ENCODE peak calls at places on chromosomes 7 and 10, in four cellular contexts. E, I, B and H are unnamed samples.

GRCh38 chr10:58950618-58951017 is 225.8 kb upstream of the PHYHIPL start:
- DNase-seq in E (no peak), I (peak), B (peak), H (no peak)

GRCh38 chr10:1007583-1007982 is 18.1 kb downstream of the IDI2 start:
- DNase-seq in E (no peak), I (no peak), B (no peak), H (no peak)

GRCh38 chr7:13017325-13017853 is 330.0 kb downstream of the ARL4A start:
- DNase-seq in E (no peak), I (peak), B (peak), H (peak)

GRCh38 chr10:115093776-115094361 is 704 bp downstream of the ATRNL1 start:
- DNase-seq in E (peak), I (peak), B (peak), H (no peak)

GRCh38 chr7:44911911-44912310 is 26.6 kb upstream of the PURB start:
- DNase-seq in E (peak), I (no peak), B (no peak), H (no peak)

GRCh38 chr10:75978213-75978612 is 546.8 kb downstream of the LRMDA start:
- DNase-seq in E (no peak), I (peak), B (peak), H (peak)

GRCh38 chr7:13603661-13604060 is 385.8 kb downstream of the ETV1 start:
- DNase-seq in E (no peak), I (peak), B (no peak), H (no peak)

GRCh38 chr7:112635742-112636141 is 154.5 kb downstream of the TMEM168 start:
- DNase-seq in E (no peak), I (no peak), B (no peak), H (no peak)

GRCh38 chr7:43639858-43640491 is 57.1 kb downstream of the STK17A start:
- DNase-seq in E (peak), I (peak), B (peak), H (peak)

GRCh38 chr10:49056356-49056755 is 59.0 kb downstream of the VSTM4 start:
- DNase-seq in E (no peak), I (no peak), B (no peak), H (no peak)

GRCh38 chr7:80593869-80594587 is 44.4 kb upstream of the CD36 start:
- DNase-seq in E (no peak), I (no peak), B (peak), H (peak)

GRCh38 chr7:111903797-111904196 is 302.4 kb downstream of the DOCK4 start:
- DNase-seq in E (no peak), I (peak), B (no peak), H (peak)

GRCh38 chr10:88804083-88804812 is 1.7 kb downstream of the LIPM start:
- DNase-seq in E (no peak), I (no peak), B (no peak), H (no peak)

GRCh38 chr10:59098387-59098786 is 78.1 kb upstream of the PHYHIPL start:
- DNase-seq in E (no peak), I (no peak), B (peak), H (peak)

GRCh38 chr7:106870528-106870927 is 5.4 kb downstream of the PIK3CG start:
- DNase-seq in E (no peak), I (no peak), B (no peak), H (no peak)

GRCh38 chr7:93092757-93093370 is 24.9 kb downstream of the SAMD9 start:
- DNase-seq in E (no peak), I (peak), B (peak), H (peak)

GRCh38 chr10:92822060-92822634 is 26.2 kb upstream of the EXOC6 start:
- DNase-seq in E (no peak), I (peak), B (peak), H (peak)

GRCh38 chr7:129501760-129502707 is at the start of gene SMKR1:
- DNase-seq in E (peak), I (peak), B (peak), H (peak)

GRCh38 chr10:91541481-91541880 is 91.4 kb downstream of the PPP1R3C start:
- DNase-seq in E (no peak), I (no peak), B (peak), H (peak)

GRCh38 chr10:33783078-33783477 is 448.6 kb upstream of the NRP1 start:
- DNase-seq in E (no peak), I (no peak), B (no peak), H (no peak)
- TF ChIP-seq CTCF in E (no peak), I (no peak), B (no peak), H (no peak)

DNA sequence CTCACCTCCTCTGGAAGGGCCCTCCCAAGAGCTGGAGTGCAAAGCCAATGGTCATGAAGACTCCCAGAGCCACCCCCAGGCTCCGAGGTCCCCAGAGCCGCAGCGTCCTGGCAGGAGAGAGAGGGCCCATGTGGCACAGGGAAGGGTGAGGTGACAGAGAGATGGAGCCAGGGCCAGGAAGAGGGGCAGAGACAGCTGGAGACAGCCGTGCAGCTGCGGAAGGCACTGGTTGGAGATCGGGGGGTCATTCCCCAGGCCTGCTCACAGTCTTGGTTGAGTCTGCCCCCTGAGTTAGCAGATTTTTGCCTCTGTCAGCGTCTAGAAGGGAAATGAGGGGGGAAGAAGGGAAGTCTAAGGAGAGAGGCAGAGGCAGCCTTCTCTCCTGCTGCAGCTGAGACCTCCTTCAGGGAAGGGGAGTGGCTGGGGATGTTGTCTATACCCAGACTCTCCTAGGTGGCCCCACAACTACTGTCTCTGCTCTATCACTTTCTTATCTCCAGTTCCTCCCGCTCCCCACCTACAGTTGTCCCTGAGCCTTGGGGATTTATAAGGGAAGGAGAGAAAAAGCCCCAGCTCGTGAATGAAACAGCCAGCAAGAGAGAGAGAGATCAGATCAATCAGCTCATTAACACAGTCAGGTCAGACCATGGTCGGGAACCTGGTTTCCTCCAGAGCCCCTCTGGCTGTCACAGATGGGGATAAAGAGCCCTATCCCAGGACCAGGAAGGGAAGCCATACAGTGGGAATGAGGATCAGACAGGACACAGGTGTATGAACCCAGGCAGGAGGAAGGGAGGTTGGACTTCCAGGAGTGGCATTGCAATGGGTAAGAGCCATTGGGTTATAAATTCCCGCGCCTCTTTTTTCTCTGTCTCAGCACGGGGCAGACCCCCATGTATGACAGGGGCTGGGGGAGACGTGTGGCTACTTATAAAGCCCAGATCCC is 1.2 kb downstream of the GAL3ST4 start:
- DNase-seq in E (peak), I (no peak), B (no peak), H (no peak)
- H3K4me3 ChIP-seq in E (peak), I (peak), B (no peak), H (no peak)

DNA sequence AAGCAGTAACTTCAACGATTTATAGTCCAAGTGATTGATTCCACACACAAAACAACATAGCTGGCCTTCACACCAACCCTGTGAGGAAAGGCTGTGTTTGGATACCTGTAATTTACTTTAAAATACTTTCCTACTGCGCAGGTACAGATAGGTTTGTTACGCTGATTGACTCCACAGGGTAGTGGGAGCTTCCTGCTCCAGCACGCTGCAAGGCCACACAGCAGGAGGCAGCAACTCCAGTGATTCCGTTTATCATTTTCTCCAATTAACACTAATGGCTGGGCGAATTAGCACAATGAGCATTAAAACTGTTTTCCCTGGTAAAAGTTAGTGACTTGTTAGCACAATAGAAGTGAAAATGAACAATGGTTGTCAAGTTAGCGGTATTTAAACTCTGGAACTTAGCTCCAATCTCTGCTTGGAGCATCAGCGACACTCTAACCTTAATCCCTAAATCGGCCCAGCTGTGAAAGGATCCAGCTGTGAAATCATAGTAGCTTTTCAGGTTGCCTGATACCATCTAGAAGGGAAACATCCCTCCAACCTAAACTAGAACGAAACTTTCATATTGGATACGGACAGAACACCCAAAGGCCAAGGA is 945 bp downstream of the DCLRE1C start:
- DNase-seq in E (no peak), I (no peak), B (peak), H (no peak)
- TF ChIP-seq CTCF in E (no peak), I (no peak), B (no peak), H (peak)

GRCh38 chr10:84341538-84341856 is 13.1 kb downstream of the CCSER2 start:
- DNase-seq in E (no peak), I (no peak), B (no peak), H (no peak)
- H3K4me3 ChIP-seq in E (no peak), I (no peak), B (no peak), H (no peak)

DNA sequence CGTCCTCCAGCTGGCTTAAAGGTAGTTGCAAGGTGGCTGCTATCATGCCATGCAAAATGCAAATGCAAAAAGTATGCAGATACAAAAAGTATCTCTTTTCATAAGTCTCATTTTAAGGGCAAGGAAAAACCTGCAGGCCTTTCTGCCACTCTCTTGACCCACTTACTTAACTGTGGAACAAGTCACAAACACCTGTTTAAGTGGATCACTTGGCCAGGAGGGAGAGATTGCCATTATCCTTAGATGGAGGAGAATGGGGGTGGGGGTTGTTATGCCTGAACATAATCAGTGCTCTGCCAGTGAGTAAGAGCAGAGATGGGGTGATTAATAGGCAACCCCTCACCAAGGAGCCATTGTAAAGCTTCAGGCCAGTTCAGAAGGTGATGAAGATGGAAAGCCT is 25.1 kb upstream of the HERPUD2 start:
- DNase-seq in E (no peak), I (no peak), B (no peak), H (no peak)
- TF ChIP-seq CTCF in E (no peak), I (no peak), B (no peak), H (no peak)

DNA sequence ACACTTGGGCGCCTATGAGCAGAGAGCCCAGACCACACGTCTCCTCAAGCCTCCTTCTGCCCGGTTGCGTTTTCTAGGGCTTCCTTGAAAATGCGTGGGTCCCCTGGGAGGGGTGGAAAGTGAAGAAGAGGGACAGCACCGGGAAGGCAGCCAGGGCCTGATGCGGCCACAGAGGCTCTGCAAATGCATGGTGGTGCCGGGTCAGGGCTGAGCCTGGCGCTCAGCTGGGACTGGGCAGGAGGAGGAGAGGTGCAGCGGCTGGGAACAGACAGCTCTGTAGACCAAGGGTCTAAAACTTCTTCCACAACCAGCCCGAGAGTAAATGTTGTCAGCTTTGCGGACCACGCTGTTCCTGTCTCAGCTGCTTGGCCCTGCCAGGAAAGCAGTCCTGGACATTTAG is 1.6 kb downstream of the DPYSL4 start:
- DNase-seq in E (no peak), I (no peak), B (no peak), H (no peak)
- H3K4me3 ChIP-seq in E (no peak), I (no peak), B (no peak), H (no peak)

GRCh38 chr10:6579904-6580278 is at the start of gene PRKCQ:
- DNase-seq in E (no peak), I (no peak), B (peak), H (peak)

GRCh38 chr10:6581750-6582697 is 1.9 kb upstream of the PRKCQ start:
- DNase-seq in E (no peak), I (no peak), B (no peak), H (no peak)

GRCh38 chr10:6578221-6579192 is 1.6 kb downstream of the PRKCQ start:
- DNase-seq in E (no peak), I (no peak), B (no peak), H (no peak)

GRCh38 chr10:6580279-6581029 is 378 bp upstream of the PRKCQ start:
- DNase-seq in E (peak), I (peak), B (peak), H (peak)

DNA sequence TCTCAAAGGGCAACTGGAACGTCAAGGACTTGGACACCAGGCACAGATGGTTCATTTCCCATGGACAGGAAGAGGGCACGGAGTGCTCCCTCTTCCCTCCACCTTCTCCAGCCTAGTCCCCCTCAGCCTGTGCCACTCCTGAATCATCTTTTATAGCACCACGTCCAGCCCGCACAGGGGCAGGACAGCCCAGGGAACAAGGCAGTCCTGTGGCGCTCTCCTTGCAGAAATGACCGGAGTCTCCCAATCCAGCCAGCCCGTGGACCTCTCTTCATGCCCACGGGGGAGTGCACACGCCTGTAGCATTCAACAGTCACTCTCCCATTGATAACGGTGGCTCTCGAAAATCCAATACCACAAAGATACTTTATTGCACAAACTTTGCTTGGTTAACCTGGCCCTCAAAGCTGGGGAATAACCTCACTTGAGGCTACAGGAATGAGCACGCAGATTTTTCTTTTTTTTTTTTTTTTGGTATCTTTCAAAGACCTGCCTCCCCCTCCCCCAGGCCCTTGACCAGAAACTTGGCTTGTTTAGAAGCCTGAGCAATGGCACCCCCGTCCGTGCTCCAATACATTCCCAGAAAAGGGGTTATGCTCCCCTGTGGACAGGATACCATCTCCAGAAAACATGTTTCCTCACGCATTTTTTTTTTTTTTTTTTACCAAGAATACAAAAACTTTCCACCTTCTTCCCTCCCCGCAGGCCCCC is 728 bp downstream of the PRKCQ start:
- DNase-seq in E (no peak), I (no peak), B (no peak), H (no peak)
- TF ChIP-seq CTCF in E (no peak), I (no peak), B (no peak), H (no peak)

DNA sequence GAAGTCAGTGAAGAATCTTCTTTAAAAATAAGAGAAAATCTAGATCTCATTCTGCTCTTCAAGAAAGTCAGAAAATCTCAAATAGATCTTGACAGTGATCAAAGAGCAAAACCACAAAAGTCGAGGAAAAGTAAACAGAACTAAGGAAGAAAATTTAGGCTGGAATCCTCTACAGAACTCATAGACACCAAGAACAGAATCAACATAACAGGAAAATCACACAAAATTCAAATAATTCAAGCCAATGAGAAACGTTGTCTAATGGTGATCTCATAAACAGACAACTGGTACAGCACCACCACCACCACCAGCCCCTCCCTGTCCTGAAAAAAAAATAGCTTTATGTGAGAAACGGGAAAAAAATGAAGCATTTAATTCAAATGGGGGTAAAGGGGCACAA is 6.9 kb downstream of the ITGB1 start:
- DNase-seq in E (no peak), I (no peak), B (peak), H (peak)
- H3K4me3 ChIP-seq in E (no peak), I (no peak), B (peak), H (peak)

DNA sequence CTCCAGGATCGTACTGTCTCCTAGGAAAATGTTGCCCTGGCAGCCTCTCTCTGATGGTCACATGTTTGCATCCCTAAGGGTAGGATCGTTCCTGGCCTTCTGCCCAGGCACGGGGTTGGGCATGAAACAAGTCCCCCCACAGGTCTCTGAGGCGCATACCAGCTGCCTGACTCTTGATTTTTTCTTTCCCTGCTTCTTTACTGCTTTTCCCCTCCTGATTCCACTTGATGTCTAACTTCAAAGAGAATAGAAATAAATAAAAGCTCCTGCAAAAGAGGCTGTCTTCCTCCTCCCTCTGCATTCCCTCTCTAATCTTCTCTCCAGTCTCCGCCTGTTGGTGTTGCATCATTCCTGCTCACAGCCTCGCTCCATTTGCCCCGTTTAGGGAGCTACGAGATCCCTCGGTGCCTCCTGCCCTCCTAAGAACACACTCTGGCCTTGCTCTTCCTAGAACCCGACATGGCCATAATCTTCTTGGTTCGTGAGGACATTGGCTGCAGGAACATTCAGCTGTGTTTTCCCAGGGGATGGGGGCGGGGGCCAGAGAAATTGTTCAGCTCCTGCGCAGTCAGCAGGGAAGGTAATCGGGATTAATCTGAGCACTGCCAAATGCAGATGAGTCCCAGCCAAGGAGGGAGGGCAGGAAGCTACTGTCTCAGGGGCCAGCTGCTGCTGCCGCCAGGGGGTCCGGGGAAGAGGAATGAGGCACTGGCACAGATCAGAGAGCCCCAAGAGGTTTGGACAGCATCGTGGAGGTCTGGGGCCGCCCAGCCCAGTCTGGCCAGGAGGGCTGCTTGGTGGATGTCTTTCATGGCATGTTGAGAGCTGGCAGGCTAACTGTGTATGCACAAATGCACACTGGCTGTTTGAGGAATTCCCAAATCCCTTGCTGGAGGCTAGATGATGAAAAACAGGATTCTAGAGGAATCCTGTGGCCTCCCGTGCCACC is 26.1 kb downstream of the LEP start:
- DNase-seq in E (peak), I (peak), B (peak), H (peak)
- TF ChIP-seq CTCF in E (no peak), I (no peak), B (peak), H (peak)